ENCODE peak calls at places on chromosomes 4 and X, in eight cellular contexts. K, G, Y, C, F, N, L and B are unnamed samples.

GRCh38 chr4:37793562-37793961 is 32.9 kb upstream of the PGM2 start:
- DNase-seq in K (peak; percentile 10), G (no peak), Y (no peak), C (no peak), F (no peak), N (no peak), L (peak; percentile 57), B (no peak)

GRCh38 chr4:120667102-120667501 is 255.4 kb downstream of the PRDM5 start:
- DNase-seq in K (no peak), G (no peak), Y (no peak), C (no peak), F (no peak), N (no peak), L (no peak), B (no peak)

GRCh38 chr4:1194028-1194900 is 21.9 kb upstream of the SPON2 start:
- DNase-seq in K (no peak), G (no peak), Y (no peak), C (peak; percentile 34), F (no peak), N (peak; percentile 12), L (peak; percentile 50), B (no peak)

GRCh38 chr4:185016101-185016940 is 2.0 kb upstream of the HELT start:
- DNase-seq in K (no peak), G (no peak), Y (no peak), C (no peak), F (no peak), N (no peak), L (no peak), B (no peak)

GRCh38 chrX:23736030-23736429 is 7.0 kb downstream of the ACOT9 start:
- DNase-seq in K (no peak), G (no peak), Y (no peak), C (no peak), F (no peak), N (no peak), L (no peak), B (no peak)

GRCh38 chr4:26753642-26754041 is 107.0 kb upstream of the STIM2 start:
- DNase-seq in K (peak; percentile 24), G (peak; percentile 64), Y (no peak), C (no peak), F (no peak), N (no peak), L (peak; percentile 47), B (no peak)

GRCh38 chr4:96602661-96603060 is 762.8 kb downstream of the PDHA2 start:
- DNase-seq in K (no peak), G (no peak), Y (no peak), C (no peak), F (no peak), N (no peak), L (no peak), B (no peak)

GRCh38 chrX:15816886-15817285 is 26.6 kb downstream of the ZRSR2 start:
- DNase-seq in K (peak; percentile 74), G (no peak), Y (no peak), C (no peak), F (peak; percentile 18), N (no peak), L (peak; percentile 3), B (no peak)

GRCh38 chr4:5524900-5525299 is 183.5 kb downstream of the EVC2 start:
- DNase-seq in K (no peak), G (peak; percentile 63), Y (no peak), C (peak; percentile 59), F (no peak), N (no peak), L (peak; percentile 64), B (no peak)

GRCh38 chr4:6854098-6854744 is 55.4 kb upstream of the TBC1D14 start:
- DNase-seq in K (no peak), G (peak; percentile 80), Y (no peak), C (peak; percentile 9), F (no peak), N (no peak), L (no peak), B (no peak)

GRCh38 chr4:132063829-132064228 is 1085.3 kb upstream of the PCDH10 start:
- DNase-seq in K (no peak), G (no peak), Y (no peak), C (peak; percentile 16), F (no peak), N (no peak), L (peak; percentile 84), B (no peak)

GRCh38 chr4:42268824-42269223 is 116.4 kb upstream of the BEND4 start:
- DNase-seq in K (no peak), G (no peak), Y (no peak), C (no peak), F (no peak), N (no peak), L (no peak), B (no peak)

GRCh38 chr4:142886566-142886965 is 40.5 kb upstream of the INPP4B start:
- DNase-seq in K (peak; percentile 0), G (no peak), Y (no peak), C (no peak), F (no peak), N (no peak), L (no peak), B (no peak)

GRCh38 chr4:1872918-1873269 is 1.7 kb downstream of the NSD2 start:
- DNase-seq in K (no peak), G (no peak), Y (no peak), C (no peak), F (no peak), N (no peak), L (peak; percentile 59), B (no peak)